ENCODE peak calls at places on chromosome 19, in six cellular contexts. G is stimulated activated CD4-positive, alpha-beta T cell treated with anti-CD3 and anti-CD28 coated beads, TNF-alpha, amount 100 ng/mL, for 48 hours; D is astrocyte of the spinal cord; Y is midbrain; R is epithelial cell of proximal tubule; B is CD8-positive, alpha-beta memory T cell. E is an unnamed sample.

GRCh38 chr19:14181906-14182305 is 24.1 kb downstream of the ADGRL1 start:
- DNase-seq in G (no peak), D (no peak), Y (no peak), R (no peak), B (no peak), E (no peak)

GRCh38 chr19:17455711-17456123 is 5.0 kb downstream of the NXNL1 start:
- DNase-seq in G (no peak), D (no peak), Y (no peak), R (no peak), B (no peak), E (no peak)

GRCh38 chr19:37251308-37252229 is 33.6 kb downstream of the ZNF383 start:
- DNase-seq in G (no peak), D (peak), Y (peak), R (peak), B (no peak), E (no peak)

GRCh38 chr19:6126335-6126974 is 9.0 kb upstream of the ACSBG2 start:
- DNase-seq in G (no peak), D (peak), Y (no peak), R (no peak), B (no peak), E (peak)

GRCh38 chr19:5288347-5288739 is 52.3 kb downstream of the PTPRS start:
- DNase-seq in G (no peak), D (no peak), Y (no peak), R (no peak), B (no peak), E (no peak)

GRCh38 chr19:13072206-13072898 is 30.3 kb downstream of the LYL1 start:
- DNase-seq in G (no peak), D (no peak), Y (peak), R (no peak), B (no peak), E (no peak)

GRCh38 chr19:6042776-6043726 is 65.1 kb upstream of the RANBP3 start:
- DNase-seq in G (no peak), D (no peak), Y (no peak), R (no peak), B (no peak), E (no peak)

GRCh38 chr19:18793144-18794028 is 2.3 kb upstream of the COMP start:
- DNase-seq in G (no peak), D (no peak), Y (no peak), R (no peak), B (no peak), E (no peak)

GRCh38 chr19:3580156-3580955 is 4.9 kb upstream of the GIPC3 start:
- DNase-seq in G (no peak), D (peak), Y (no peak), R (peak), B (no peak), E (peak)